ENCODE peak calls at places on chromosomes 6 and 20, in eight cellular contexts. H is activated naive CD4-positive, alpha-beta T cell; F is hepatocyte; G is stimulated activated CD4-positive, alpha-beta T cell treated with anti-CD3 and anti-CD28 coated beads, Interleukin-2, amount 100 ng/mL, for 48 hours; V is renal cortical epithelial cell; W is activated effector memory CD4-positive, alpha-beta T cell treated with anti-CD3 and anti-CD28 coated beads, Interleukin-2, amount 50 U/mL, for 16 hours; N is HFF-Myc; C is heart left ventricle. O is an unnamed sample.

GRCh38 chr6:131023834-131024504 is 39.1 kb downstream of the EPB41L2 start:
- DNase-seq in H (no peak), V (peak; percentile 86), C (no peak), G (no peak), F (no peak), W (no peak), N (no peak), O (no peak)

GRCh38 chr6:5936611-5937010 is 70.1 kb downstream of the NRN1 start:
- DNase-seq in V (no peak), H (no peak), F (no peak), N (no peak), W (no peak), G (no peak), C (no peak), O (no peak)

GRCh38 chr6:36979343-36979742 is 6.7 kb downstream of the MTCH1 start:
- DNase-seq in G (no peak), F (peak; percentile 68), C (no peak), H (no peak), N (peak; percentile 36), V (peak; percentile 21), W (peak; percentile 71), O (no peak)

GRCh38 chr6:111564482-111564945 is 41.2 kb downstream of the TRAF3IP2 start:
- DNase-seq in G (no peak), F (no peak), H (no peak), C (peak; percentile 72), W (no peak), N (peak; percentile 57), V (peak; percentile 79), O (no peak)

GRCh38 chr6:72622094-72622540 is 253 bp downstream of the KCNQ5 start:
- DNase-seq in W (peak; percentile 83), V (no peak), C (peak; percentile 70), F (peak; percentile 61), G (peak; percentile 48), N (no peak), H (peak; percentile 51), O (peak; percentile 82)

GRCh38 chr6:90548001-90548400 is 38.9 kb downstream of the MAP3K7 start:
- DNase-seq in W (no peak), C (no peak), N (no peak), G (no peak), F (no peak), H (no peak), V (peak; percentile 28), O (no peak)

GRCh38 chr6:166508726-166509125 is 77.8 kb downstream of the RAMACL start:
- DNase-seq in F (no peak), V (no peak), H (no peak), N (no peak), G (no peak), W (no peak), C (no peak), O (no peak)

GRCh38 chr6:13354331-13355042 is 26.1 kb upstream of the TBC1D7 start:
- DNase-seq in G (no peak), C (no peak), F (no peak), V (peak; percentile 76), N (peak; percentile 59), H (no peak), W (no peak), O (peak; percentile 72)

GRCh38 chr6:14889172-14889571 is 356.7 kb upstream of the JARID2 start:
- DNase-seq in G (no peak), H (no peak), F (peak; percentile 44), C (no peak), V (peak; percentile 64), W (no peak), N (no peak), O (no peak)

GRCh38 chr20:7770578-7770977 is 169.7 kb downstream of the HAO1 start:
- DNase-seq in C (no peak), H (no peak), W (no peak), V (peak; percentile 87), G (no peak), N (no peak), F (no peak), O (no peak)

GRCh38 chr20:11204926-11205768 is 531.3 kb upstream of the JAG1 start:
- DNase-seq in V (peak; percentile 81), N (peak; percentile 39), G (peak; percentile 1), W (no peak), F (peak; percentile 85), H (no peak), C (no peak), O (peak; percentile 87)

GRCh38 chr6:37709932-37710565 is 12.4 kb upstream of the MDGA1 start:
- DNase-seq in V (peak; percentile 47), N (no peak), H (no peak), C (no peak), G (no peak), W (no peak), F (no peak), O (no peak)

GRCh38 chr6:124881898-124882579 is 80.2 kb upstream of the RNF217 start:
- DNase-seq in C (no peak), F (no peak), N (no peak), V (peak; percentile 52), W (no peak), H (no peak), G (no peak), O (peak; percentile 91)

GRCh38 chr20:1327827-1328679 is 886 bp downstream of the SDCBP2 start:
- DNase-seq in G (no peak), V (no peak), W (peak; percentile 57), C (no peak), F (peak; percentile 63), N (no peak), H (no peak), O (peak; percentile 31)

GRCh38 chr20:62202083-62202395 is 18.0 kb downstream of the HRH3 start:
- DNase-seq in H (no peak), C (no peak), N (no peak), G (no peak), F (no peak), W (no peak), V (no peak), O (no peak)

GRCh38 chr20:19045366-19045765 is 167.1 kb upstream of the SLC24A3 start:
- DNase-seq in F (no peak), N (no peak), H (no peak), G (no peak), C (no peak), W (no peak), V (no peak), O (no peak)

GRCh38 chr6:19802656-19803055 is 34.5 kb upstream of the ID4 start:
- DNase-seq in W (no peak), N (no peak), F (no peak), V (no peak), C (no peak), G (no peak), H (no peak), O (no peak)

GRCh38 chr20:35286077-35286898 is 1.7 kb upstream of the EIF6 start:
- DNase-seq in G (no peak), H (no peak), W (no peak), V (peak; percentile 41), N (no peak), F (peak; percentile 54), C (peak; percentile 52), O (no peak)

O was measured in islet precursor cell.